ENCODE peak calls at places on chromosomes 16 and 17, in six cellular contexts. P, I, Q, U, C and A are unnamed samples.

GRCh38 chr17:69142473-69142802 is 743 bp upstream of the ABCA6 start:
- DNase-seq in Q (no peak), U (peak), C (no peak), I (no peak), P (peak), A (no peak)

GRCh38 chr17:29593546-29594440 is 861 bp downstream of the ANKRD13B start:
- DNase-seq in P (no peak), Q (peak), C (peak), I (no peak), U (peak), A (no peak)

GRCh38 chr17:54455251-54455868 is 445.3 kb upstream of the TOM1L1 start:
- DNase-seq in U (no peak), Q (no peak), I (no peak), P (no peak), C (no peak), A (no peak)

GRCh38 chr16:31090540-31090939 is 1.8 kb upstream of the PRSS53 start:
- DNase-seq in C (no peak), P (no peak), Q (no peak), I (no peak), U (peak), A (no peak)

GRCh38 chr17:57838453-57838852 is 11.4 kb downstream of the MRPS23 start:
- DNase-seq in P (no peak), I (no peak), C (no peak), Q (no peak), U (no peak), A (no peak)

GRCh38 chr17:30554839-30555751 is 77.9 kb downstream of the GOSR1 start:
- DNase-seq in Q (peak), P (peak), U (peak), I (no peak), C (no peak), A (no peak)

GRCh38 chr16:86259499-86259898 is 250.8 kb upstream of the FOXF1 start:
- DNase-seq in C (no peak), P (no peak), Q (no peak), U (no peak), I (no peak), A (no peak)

GRCh38 chr16:77585379-77585778 is 136.9 kb upstream of the NUDT7 start:
- DNase-seq in P (no peak), Q (no peak), C (no peak), U (no peak), I (peak), A (no peak)

GRCh38 chr17:39634384-39634871 is 2.5 kb upstream of the STARD3 start:
- DNase-seq in U (peak), C (peak), Q (peak), I (no peak), P (no peak), A (peak)

GRCh38 chr16:88649195-88649923 is 1.5 kb downstream of the CYBA start:
- DNase-seq in U (no peak), P (no peak), C (peak), Q (no peak), I (no peak), A (no peak)

GRCh38 chr17:31511176-31511540 is 119.7 kb downstream of the RAB11FIP4 start:
- DNase-seq in U (no peak), C (peak), P (no peak), Q (no peak), I (no peak), A (peak)

GRCh38 chr17:8803531-8804416 is 4.6 kb upstream of the MFSD6L start:
- DNase-seq in U (no peak), Q (no peak), P (no peak), I (no peak), C (no peak), A (no peak)

GRCh38 chr17:46264456-46265198 is 30.3 kb upstream of the LRRC37A start:
- DNase-seq in C (no peak), U (peak), Q (no peak), P (no peak), I (peak), A (no peak)

GRCh38 chr16:85412911-85413520 is 200.1 kb upstream of the GSE1 start:
- DNase-seq in I (no peak), U (no peak), C (no peak), P (no peak), Q (no peak), A (no peak)

GRCh38 chr16:87706278-87707000 is 59.3 kb downstream of the KLHDC4 start:
- DNase-seq in C (peak), U (no peak), P (no peak), I (no peak), Q (no peak), A (no peak)

GRCh38 chr17:17088511-17089205 is 46.4 kb downstream of the MPRIP start:
- DNase-seq in P (no peak), C (no peak), U (no peak), I (no peak), Q (no peak), A (no peak)